ENCODE peak calls at places on chromosome 20, in six cellular contexts. H is kidney; S is effector memory CD8-positive, alpha-beta T cell; W is Calu3; C is activated T-cell treated with anti-CD3 and anti-CD28 coated beads for 1 hour; K is cerebellar nuclear complex. M is an unnamed sample.
A peak's percentile ranks its signal among the peaks of the same experiment; 100 is the strongest.

GRCh38 chr20:835220-836045 is 1.9 kb downstream of the FAM110A start:
- DNase-seq in W (no peak), S (no peak), K (no peak), C (no peak), H (peak; percentile 51), M (no peak)

GRCh38 chr20:32470940-32471339 is 112.8 kb downstream of the ASXL1 start:
- DNase-seq in C (no peak), W (no peak), S (no peak), H (no peak), K (no peak), M (no peak)

GRCh38 chr20:2104236-2104635 is 2.6 kb downstream of the STK35 start:
- DNase-seq in W (no peak), S (no peak), C (no peak), H (no peak), K (no peak), M (no peak)

GRCh38 chr20:50196248-50196647 is 5.6 kb downstream of the CEBPB start:
- DNase-seq in K (no peak), W (no peak), H (no peak), C (no peak), S (no peak), M (no peak)

GRCh38 chr20:1833728-1834726 is 61.2 kb upstream of the SIRPA start:
- DNase-seq in W (no peak), K (no peak), S (no peak), H (no peak), C (no peak), M (no peak)

GRCh38 chr20:39879296-39879695 is 809.7 kb downstream of the MAFB start:
- DNase-seq in S (no peak), W (no peak), C (no peak), K (no peak), H (no peak), M (no peak)

GRCh38 chr20:62162765-62163484 is 19.4 kb downstream of the SS18L1 start:
- DNase-seq in H (no peak), C (no peak), W (no peak), S (no peak), K (no peak), M (no peak)

GRCh38 chr20:64192406-64192805 is 28.2 kb downstream of the MYT1 start:
- DNase-seq in W (no peak), C (no peak), S (no peak), H (no peak), K (no peak), M (no peak)

GRCh38 chr20:52493177-52493711 is 301.7 kb upstream of the ZFP64 start:
- DNase-seq in C (no peak), S (no peak), K (no peak), H (no peak), W (no peak), M (no peak)

GRCh38 chr20:61048292-61048691 is 203.8 kb upstream of the CDH4 start:
- DNase-seq in S (no peak), K (no peak), C (no peak), W (no peak), H (no peak), M (no peak)

GRCh38 chr20:34566978-34567884 is 8.7 kb downstream of the MAP1LC3A start:
- DNase-seq in W (no peak), C (no peak), K (no peak), H (peak; percentile 32), S (no peak), M (no peak)

GRCh38 chr20:10005885-10006284 is 28.9 kb upstream of the ANKEF1 start:
- DNase-seq in K (no peak), C (no peak), S (no peak), W (no peak), H (no peak), M (no peak)

GRCh38 chr20:50680106-50680960 is 11.0 kb downstream of the RIPOR3 start:
- DNase-seq in S (no peak), W (peak; percentile 83), C (no peak), H (peak; percentile 93), K (no peak), M (no peak)